ENCODE peak calls at places on chromosomes 1 and 21, in five cellular contexts. One of them, this sample, is unnamed.
A peak's percentile ranks its signal among the peaks of the same experiment; 100 is the strongest.

GRCh38 chr1:7299329-7299799 is 471.7 kb upstream of the VAMP3 start:
- DNase-seq in substantia nigra: no peak
- DNase-seq in cardiac fibroblast: peak; percentile 95
- DNase-seq in activated CD8-positive, alpha-beta memory T cell treated with anti-CD3 and anti-CD28 coated beads, Interleukin-2, amount 10 ng/mL, durations not matched to agents 7 days and 5 days: no peak
- DNase-seq in naive B cell: no peak
- DNase-seq in this sample: no peak

GRCh38 chr1:16155537-16156410 is at the start of gene EPHA2:
- DNase-seq in substantia nigra: no peak
- DNase-seq in cardiac fibroblast: peak; percentile 86
- DNase-seq in activated CD8-positive, alpha-beta memory T cell treated with anti-CD3 and anti-CD28 coated beads, Interleukin-2, amount 10 ng/mL, durations not matched to agents 7 days and 5 days: no peak
- DNase-seq in naive B cell: no peak
- DNase-seq in this sample: no peak

GRCh38 chr1:156711011-156711817 is 5.8 kb upstream of the CRABP2 start:
- DNase-seq in substantia nigra: no peak
- DNase-seq in cardiac fibroblast: no peak
- DNase-seq in activated CD8-positive, alpha-beta memory T cell treated with anti-CD3 and anti-CD28 coated beads, Interleukin-2, amount 10 ng/mL, durations not matched to agents 7 days and 5 days: no peak
- DNase-seq in naive B cell: no peak
- DNase-seq in this sample: no peak

GRCh38 chr1:7501259-7501560 is 269.9 kb upstream of the VAMP3 start:
- DNase-seq in substantia nigra: no peak
- DNase-seq in cardiac fibroblast: no peak
- DNase-seq in activated CD8-positive, alpha-beta memory T cell treated with anti-CD3 and anti-CD28 coated beads, Interleukin-2, amount 10 ng/mL, durations not matched to agents 7 days and 5 days: no peak
- DNase-seq in naive B cell: no peak
- DNase-seq in this sample: no peak

GRCh38 chr21:43940672-43941071 is 71.4 kb upstream of the TRAPPC10 start:
- DNase-seq in substantia nigra: no peak
- DNase-seq in cardiac fibroblast: no peak
- DNase-seq in activated CD8-positive, alpha-beta memory T cell treated with anti-CD3 and anti-CD28 coated beads, Interleukin-2, amount 10 ng/mL, durations not matched to agents 7 days and 5 days: no peak
- DNase-seq in naive B cell: no peak
- DNase-seq in this sample: no peak

GRCh38 chr1:225498539-225499135 is 70.8 kb upstream of the LBR start:
- DNase-seq in substantia nigra: no peak
- DNase-seq in cardiac fibroblast: peak; percentile 66
- DNase-seq in activated CD8-positive, alpha-beta memory T cell treated with anti-CD3 and anti-CD28 coated beads, Interleukin-2, amount 10 ng/mL, durations not matched to agents 7 days and 5 days: no peak
- DNase-seq in naive B cell: no peak
- DNase-seq in this sample: no peak

GRCh38 chr1:23791434-23792047 is 596 bp downstream of the LYPLA2 start:
- DNase-seq in substantia nigra: no peak
- DNase-seq in cardiac fibroblast: peak; percentile 18
- DNase-seq in activated CD8-positive, alpha-beta memory T cell treated with anti-CD3 and anti-CD28 coated beads, Interleukin-2, amount 10 ng/mL, durations not matched to agents 7 days and 5 days: peak; percentile 56
- DNase-seq in naive B cell: no peak
- DNase-seq in this sample: no peak

GRCh38 chr1:68542586-68542985 is 45.7 kb upstream of the DEPDC1 start:
- DNase-seq in substantia nigra: no peak
- DNase-seq in cardiac fibroblast: peak; percentile 36
- DNase-seq in activated CD8-positive, alpha-beta memory T cell treated with anti-CD3 and anti-CD28 coated beads, Interleukin-2, amount 10 ng/mL, durations not matched to agents 7 days and 5 days: no peak
- DNase-seq in naive B cell: no peak
- DNase-seq in this sample: no peak

GRCh38 chr1:7301346-7301993 is 469.6 kb upstream of the VAMP3 start:
- DNase-seq in substantia nigra: no peak
- DNase-seq in cardiac fibroblast: no peak
- DNase-seq in activated CD8-positive, alpha-beta memory T cell treated with anti-CD3 and anti-CD28 coated beads, Interleukin-2, amount 10 ng/mL, durations not matched to agents 7 days and 5 days: no peak
- DNase-seq in naive B cell: no peak
- DNase-seq in this sample: no peak

GRCh38 chr1:3360158-3360440 is 94.4 kb upstream of the ARHGEF16 start:
- DNase-seq in substantia nigra: no peak
- DNase-seq in cardiac fibroblast: no peak
- DNase-seq in activated CD8-positive, alpha-beta memory T cell treated with anti-CD3 and anti-CD28 coated beads, Interleukin-2, amount 10 ng/mL, durations not matched to agents 7 days and 5 days: no peak
- DNase-seq in naive B cell: no peak
- DNase-seq in this sample: no peak

GRCh38 chr1:153544453-153545066 is 1.0 kb downstream of the S100A4 start:
- DNase-seq in substantia nigra: no peak
- DNase-seq in cardiac fibroblast: no peak
- DNase-seq in activated CD8-positive, alpha-beta memory T cell treated with anti-CD3 and anti-CD28 coated beads, Interleukin-2, amount 10 ng/mL, durations not matched to agents 7 days and 5 days: no peak
- DNase-seq in naive B cell: no peak
- DNase-seq in this sample: no peak

GRCh38 chr1:198125995-198126758 is 30.6 kb upstream of the NEK7 start:
- DNase-seq in substantia nigra: no peak
- DNase-seq in cardiac fibroblast: peak; percentile 87
- DNase-seq in activated CD8-positive, alpha-beta memory T cell treated with anti-CD3 and anti-CD28 coated beads, Interleukin-2, amount 10 ng/mL, durations not matched to agents 7 days and 5 days: no peak
- DNase-seq in naive B cell: no peak
- DNase-seq in this sample: no peak

This sample was measured in activated gamma-delta T cell treated with Interleukin-2 at 50 U/mL for 16 hours.